ENCODE peak calls at places on chromosomes 13 and 19, in seven cellular contexts. One of them, this sample, is unnamed.
A peak's percentile ranks its signal among the peaks of the same experiment; 100 is the strongest.

GRCh38 chr19:58181902-58182576 is 822 bp upstream of the ZNF274 start:
- DNase-seq in testis: peak; percentile 86
- DNase-seq in NB4: peak; percentile 77
- DNase-seq in activated CD8-positive, alpha-beta memory T cell treated with anti-CD3 and anti-CD28 coated beads for 24 hours: peak; percentile 75
- DNase-seq in hypothalamus: no peak
- DNase-seq in SK-N-DZ: peak; percentile 52
- DNase-seq in Kasumi-1: peak; percentile 25
- DNase-seq in this sample: no peak

GRCh38 chr13:101515504-101515903 is 63.0 kb downstream of the ITGBL1 start:
- DNase-seq in testis: no peak
- DNase-seq in NB4: no peak
- DNase-seq in activated CD8-positive, alpha-beta memory T cell treated with anti-CD3 and anti-CD28 coated beads for 24 hours: no peak
- DNase-seq in hypothalamus: no peak
- DNase-seq in SK-N-DZ: no peak
- DNase-seq in Kasumi-1: no peak
- DNase-seq in this sample: no peak

GRCh38 chr19:19444694-19445155 is 39.2 kb downstream of the GATAD2A start:
- DNase-seq in testis: no peak
- DNase-seq in NB4: peak; percentile 75
- DNase-seq in activated CD8-positive, alpha-beta memory T cell treated with anti-CD3 and anti-CD28 coated beads for 24 hours: no peak
- DNase-seq in hypothalamus: no peak
- DNase-seq in SK-N-DZ: no peak
- DNase-seq in Kasumi-1: peak; percentile 81
- DNase-seq in this sample: no peak

GRCh38 chr19:6887326-6887725 is at the start of gene ADGRE1:
- DNase-seq in testis: no peak
- DNase-seq in NB4: peak; percentile 60
- DNase-seq in activated CD8-positive, alpha-beta memory T cell treated with anti-CD3 and anti-CD28 coated beads for 24 hours: no peak
- DNase-seq in hypothalamus: no peak
- DNase-seq in SK-N-DZ: no peak
- DNase-seq in Kasumi-1: no peak
- DNase-seq in this sample: no peak

GRCh38 chr13:26679945-26680516 is 80.6 kb downstream of the GPR12 start:
- DNase-seq in testis: no peak
- DNase-seq in NB4: no peak
- DNase-seq in activated CD8-positive, alpha-beta memory T cell treated with anti-CD3 and anti-CD28 coated beads for 24 hours: no peak
- DNase-seq in hypothalamus: no peak
- DNase-seq in SK-N-DZ: peak; percentile 23
- DNase-seq in Kasumi-1: no peak
- DNase-seq in this sample: no peak

GRCh38 chr13:20391597-20392452 is 133.8 kb downstream of the CRYL1 start:
- DNase-seq in testis: no peak
- DNase-seq in NB4: no peak
- DNase-seq in activated CD8-positive, alpha-beta memory T cell treated with anti-CD3 and anti-CD28 coated beads for 24 hours: peak; percentile 56
- DNase-seq in hypothalamus: no peak
- DNase-seq in SK-N-DZ: no peak
- DNase-seq in Kasumi-1: no peak
- DNase-seq in this sample: no peak

GRCh38 chr13:111629933-111630332 is 309.5 kb downstream of the TEX29 start:
- DNase-seq in testis: no peak
- DNase-seq in NB4: no peak
- DNase-seq in activated CD8-positive, alpha-beta memory T cell treated with anti-CD3 and anti-CD28 coated beads for 24 hours: no peak
- DNase-seq in hypothalamus: no peak
- DNase-seq in SK-N-DZ: no peak
- DNase-seq in Kasumi-1: no peak
- DNase-seq in this sample: peak; percentile 54

GRCh38 chr19:3340340-3340739 is 26.0 kb upstream of the NFIC start:
- DNase-seq in testis: no peak
- DNase-seq in NB4: no peak
- DNase-seq in activated CD8-positive, alpha-beta memory T cell treated with anti-CD3 and anti-CD28 coated beads for 24 hours: no peak
- DNase-seq in hypothalamus: no peak
- DNase-seq in SK-N-DZ: no peak
- DNase-seq in Kasumi-1: no peak
- DNase-seq in this sample: no peak

GRCh38 chr19:34732548-34733255 is 1.3 kb upstream of the ZNF181 start:
- DNase-seq in testis: no peak
- DNase-seq in NB4: peak; percentile 8
- DNase-seq in activated CD8-positive, alpha-beta memory T cell treated with anti-CD3 and anti-CD28 coated beads for 24 hours: no peak
- DNase-seq in hypothalamus: no peak
- DNase-seq in SK-N-DZ: no peak
- DNase-seq in Kasumi-1: no peak
- DNase-seq in this sample: no peak

GRCh38 chr13:61592489-61592888 is 176.8 kb upstream of the PCDH20 start:
- DNase-seq in testis: no peak
- DNase-seq in NB4: no peak
- DNase-seq in activated CD8-positive, alpha-beta memory T cell treated with anti-CD3 and anti-CD28 coated beads for 24 hours: no peak
- DNase-seq in hypothalamus: no peak
- DNase-seq in SK-N-DZ: no peak
- DNase-seq in Kasumi-1: no peak
- DNase-seq in this sample: no peak

GRCh38 chr19:7188682-7189629 is 105.3 kb downstream of the INSR start:
- DNase-seq in testis: no peak
- DNase-seq in NB4: peak; percentile 34
- DNase-seq in activated CD8-positive, alpha-beta memory T cell treated with anti-CD3 and anti-CD28 coated beads for 24 hours: no peak
- DNase-seq in hypothalamus: no peak
- DNase-seq in SK-N-DZ: no peak
- DNase-seq in Kasumi-1: no peak
- DNase-seq in this sample: no peak

GRCh38 chr13:28819046-28819747 is 942 bp upstream of the MTUS2 start:
- DNase-seq in testis: no peak
- DNase-seq in NB4: peak; percentile 39
- DNase-seq in activated CD8-positive, alpha-beta memory T cell treated with anti-CD3 and anti-CD28 coated beads for 24 hours: no peak
- DNase-seq in hypothalamus: no peak
- DNase-seq in SK-N-DZ: no peak
- DNase-seq in Kasumi-1: no peak
- DNase-seq in this sample: peak; percentile 19

GRCh38 chr13:79724348-79725103 is 243.6 kb downstream of the NDFIP2 start:
- DNase-seq in testis: no peak
- DNase-seq in NB4: no peak
- DNase-seq in activated CD8-positive, alpha-beta memory T cell treated with anti-CD3 and anti-CD28 coated beads for 24 hours: no peak
- DNase-seq in hypothalamus: no peak
- DNase-seq in SK-N-DZ: peak; percentile 11
- DNase-seq in Kasumi-1: no peak
- DNase-seq in this sample: no peak